ENCODE peak calls at places on chromosomes 3 and 15, in ten cellular contexts. U is Calu3, M is MCF 10A, C is OCI-LY7, Z is endothelial cell, V is transverse colon, J is PC-3, A is HFFc6, K is upper lobe of left lung, Y is cardiac muscle cell. H is an unnamed sample.

GRCh38 chr3:32817561-32818430 is at the start of gene TRIM71:
- DNase-seq in U (no peak), M (no peak), C (no peak), Z (peak), V (no peak), J (no peak), A (no peak), K (no peak), Y (no peak), H (no peak)

GRCh38 chr15:46853600-46853999 is 863.7 kb upstream of the SEMA6D start:
- DNase-seq in U (no peak), M (no peak), C (no peak), Z (no peak), V (no peak), J (no peak), A (no peak), K (no peak), Y (no peak), H (no peak)

GRCh38 chr15:43434436-43434835 is 58.5 kb downstream of the TP53BP1 start:
- DNase-seq in U (no peak), M (no peak), C (no peak), Z (no peak), V (no peak), J (no peak), A (no peak), K (no peak), Y (no peak), H (no peak)

GRCh38 chr15:99153026-99153535 is 48.2 kb downstream of the SYNM start:
- DNase-seq in U (no peak), M (no peak), C (no peak), Z (no peak), V (no peak), J (no peak), A (no peak), K (no peak), Y (no peak), H (no peak)

GRCh38 chr15:70437882-70438331 is 325.5 kb downstream of the UACA start:
- DNase-seq in U (no peak), M (peak), C (no peak), Z (no peak), V (no peak), J (peak), A (no peak), K (no peak), Y (no peak), H (no peak)

GRCh38 chr15:25811481-25811906 is 51.6 kb downstream of the ATP10A start:
- DNase-seq in U (no peak), M (no peak), C (peak), Z (no peak), V (no peak), J (no peak), A (no peak), K (peak), Y (no peak), H (no peak)

GRCh38 chr3:11159421-11159904 is 5.2 kb downstream of the HRH1 start:
- DNase-seq in U (no peak), M (peak), C (no peak), Z (no peak), V (peak), J (peak), A (peak), K (peak), Y (peak), H (no peak)

GRCh38 chr3:11570789-11571495 is 72.8 kb downstream of the VGLL4 start:
- DNase-seq in U (no peak), M (peak), C (no peak), Z (no peak), V (no peak), J (peak), A (no peak), K (peak), Y (peak), H (no peak)

GRCh38 chr3:37863949-37864822 is 2.5 kb downstream of the CTDSPL start:
- DNase-seq in U (peak), M (peak), C (no peak), Z (no peak), V (no peak), J (peak), A (no peak), K (no peak), Y (no peak), H (no peak)

GRCh38 chr3:160986060-160986459 is 119.1 kb downstream of the B3GALNT1 start:
- DNase-seq in U (no peak), M (no peak), C (no peak), Z (no peak), V (no peak), J (no peak), A (no peak), K (peak), Y (no peak), H (no peak)

DNA sequence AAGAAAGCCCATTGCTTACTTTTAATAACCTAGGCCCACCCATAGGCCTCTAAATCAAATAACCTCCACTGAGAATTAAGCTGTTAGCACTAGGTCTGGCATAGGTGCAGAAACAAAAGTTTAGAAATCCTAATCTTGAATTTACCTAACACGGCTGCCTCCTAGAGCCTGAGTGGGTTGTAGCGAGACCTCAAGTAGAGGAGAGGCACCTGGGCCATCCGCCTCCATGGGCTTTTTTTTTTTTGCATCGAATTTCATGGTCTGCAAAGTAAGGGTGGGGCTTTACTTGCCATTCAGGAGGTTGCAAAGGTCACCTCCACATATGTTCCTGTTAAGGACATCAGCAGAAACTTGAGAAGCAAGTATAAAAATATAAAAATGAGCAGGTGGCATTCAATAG is 6.6 kb upstream of the TPM1 start:
- DNase-seq in U (no peak), M (peak), C (no peak), Z (no peak), V (no peak), J (no peak), A (no peak), K (no peak), Y (no peak), H (no peak)
- TF ChIP-seq CTCF in U (no peak), M (no peak), C (no peak), Z (no peak), V (no peak), J (no peak), A (no peak), K (no peak), Y (no peak), H (no peak)

GRCh38 chr15:66306381-66306780 is 13.0 kb downstream of the DIS3L start:
- DNase-seq in U (no peak), M (no peak), C (no peak), Z (no peak), V (no peak), J (no peak), A (no peak), K (no peak), Y (no peak), H (no peak)

GRCh38 chr15:66312144-66312543 is 18.8 kb downstream of the DIS3L start:
- DNase-seq in U (no peak), M (no peak), C (no peak), Z (no peak), V (no peak), J (no peak), A (no peak), K (no peak), Y (no peak), H (no peak)

GRCh38 chr15:66310786-66311185 is 17.4 kb downstream of the DIS3L start:
- DNase-seq in U (no peak), M (no peak), C (no peak), Z (no peak), V (no peak), J (no peak), A (no peak), K (no peak), Y (no peak), H (no peak)

GRCh38 chr15:66308526-66308925 is 15.2 kb downstream of the DIS3L start:
- DNase-seq in U (no peak), M (no peak), C (no peak), Z (no peak), V (no peak), J (no peak), A (no peak), K (no peak), Y (no peak), H (no peak)
- TF ChIP-seq CTCF in U (no peak), M (no peak), C (no peak), Z (no peak), V (no peak), J (no peak), A (no peak), K (no peak), Y (no peak), H (no peak)

GRCh38 chr3:101675709-101676218 is 1.2 kb downstream of the ZBTB11 start:
- DNase-seq in U (peak), M (no peak), C (peak), Z (peak), V (peak), J (peak), A (no peak), K (peak), Y (no peak), H (peak)

GRCh38 chr3:101676219-101676764 is 640 bp downstream of the ZBTB11 start:
- DNase-seq in U (peak), M (peak), C (peak), Z (peak), V (peak), J (peak), A (peak), K (peak), Y (peak), H (peak)

GRCh38 chr3:101677436-101678286 is 729 bp upstream of the ZBTB11 start:
- DNase-seq in U (peak), M (no peak), C (peak), Z (peak), V (no peak), J (peak), A (no peak), K (peak), Y (no peak), H (no peak)

GRCh38 chr3:101674518-101674917 is 2.4 kb downstream of the ZBTB11 start:
- DNase-seq in U (no peak), M (no peak), C (no peak), Z (no peak), V (no peak), J (no peak), A (no peak), K (no peak), Y (no peak), H (no peak)

DNA sequence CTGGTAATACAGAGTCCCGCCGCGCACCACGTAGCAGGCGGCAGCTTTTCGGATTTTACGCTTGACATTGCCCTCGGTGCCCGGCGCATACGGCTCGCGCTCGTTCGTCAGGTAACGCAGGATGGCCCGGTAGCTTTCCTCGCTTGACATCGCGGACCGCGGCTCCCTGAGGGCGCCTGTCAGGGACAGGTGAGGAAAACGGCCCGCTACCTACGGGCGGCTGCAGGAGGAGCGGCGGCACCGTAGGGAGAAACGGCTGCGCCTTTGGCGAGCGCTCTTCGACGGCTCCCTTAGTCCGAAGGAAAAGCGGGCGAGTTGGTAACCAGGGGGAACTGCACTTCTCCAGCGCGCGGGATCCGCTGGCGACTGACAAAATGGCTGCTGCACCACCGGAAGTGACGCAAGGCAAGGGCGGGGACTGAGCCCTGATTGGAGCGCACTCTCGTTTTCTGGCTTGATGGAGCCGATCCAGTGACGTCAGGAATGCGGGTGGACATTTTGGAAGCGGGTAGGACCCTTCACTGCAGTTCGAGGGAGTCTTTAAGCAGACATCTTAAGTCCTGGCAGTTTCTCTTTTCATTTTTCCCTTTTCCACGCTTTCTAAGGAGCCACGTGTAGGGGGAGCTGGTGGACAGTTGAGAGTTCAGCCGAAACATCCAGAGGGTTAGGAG is at the start of gene ZBTB11:
- DNase-seq in U (peak), M (peak), C (peak), Z (peak), V (peak), J (peak), A (peak), K (peak), Y (peak), H (peak)
- TF ChIP-seq CTCF in U (no peak), M (peak), C (peak), Z (peak), V (peak), J (peak), A (peak), K (peak), Y (peak), H (no peak)

GRCh38 chr3:132536442-132537153 is 60.5 kb upstream of the ACKR4 start:
- DNase-seq in U (no peak), M (no peak), C (peak), Z (no peak), V (no peak), J (no peak), A (peak), K (no peak), Y (no peak), H (no peak)
- TF ChIP-seq CTCF in U (no peak), M (no peak), C (no peak), Z (no peak), V (no peak), J (no peak), A (no peak), K (no peak), Y (no peak), H (no peak)

GRCh38 chr3:9396632-9397330 is 634 bp upstream of the SETD5 start:
- DNase-seq in U (peak), M (peak), C (peak), Z (peak), V (peak), J (peak), A (peak), K (peak), Y (peak), H (peak)
- TF ChIP-seq CTCF in U (no peak), M (no peak), C (no peak), Z (no peak), V (no peak), J (no peak), A (no peak), K (no peak), Y (no peak), H (peak)

GRCh38 chr15:60079210-60079609 is 75.1 kb downstream of the FOXB1 start:
- DNase-seq in U (peak), M (no peak), C (no peak), Z (peak), V (no peak), J (peak), A (no peak), K (no peak), Y (peak), H (no peak)
- TF ChIP-seq CTCF in U (peak), M (no peak), C (peak), Z (peak), V (no peak), J (peak), A (peak), K (no peak), Y (peak), H (peak)